ENCODE peak calls at places on chromosomes 11 and 22, in five cellular contexts. W is posterior vena cava; F is stimulated activated CD8-positive, alpha-beta memory T cell treated with anti-CD3 and anti-CD28 coated beads, Interleukin-2, amount 100 ng/mL, for 48 hours; V is mesothelial cell of epicardium; S is ovary. O is an unnamed sample.

GRCh38 chr11:122261546-122261945 is 145.5 kb upstream of the BLID start:
- DNase-seq in W (no peak), F (no peak), V (no peak), S (no peak), O (no peak)

GRCh38 chr11:86191874-86192273 is 52.7 kb upstream of the EED start:
- DNase-seq in W (no peak), F (no peak), V (no peak), S (no peak), O (no peak)

GRCh38 chr11:86799680-86800075 is 664 bp upstream of the PRSS23 start:
- DNase-seq in W (no peak), F (no peak), V (no peak), S (no peak), O (no peak)

GRCh38 chr11:17161515-17161914 is 46.3 kb downstream of the PIK3C2A start:
- DNase-seq in W (no peak), F (no peak), V (no peak), S (no peak), O (no peak)

GRCh38 chr11:107301886-107302285 is 155.7 kb downstream of the CWF19L2 start:
- DNase-seq in W (no peak), F (no peak), V (no peak), S (no peak), O (no peak)

GRCh38 chr22:28874816-28875320 is 8.5 kb upstream of the ZNRF3 start:
- DNase-seq in W (no peak), F (no peak), V (no peak), S (no peak), O (no peak)

GRCh38 chr11:111329306-111330204 is 31.2 kb downstream of the POU2AF3 start:
- DNase-seq in W (peak), F (no peak), V (no peak), S (peak), O (peak)

GRCh38 chr22:27820896-27821866 is 19.6 kb upstream of the MN1 start:
- DNase-seq in W (no peak), F (no peak), V (no peak), S (no peak), O (peak)

GRCh38 chr11:122248130-122248529 is 132.1 kb upstream of the BLID start:
- DNase-seq in W (no peak), F (no peak), V (no peak), S (no peak), O (no peak)

GRCh38 chr11:122853971-122854446 is 15.7 kb downstream of the CRTAM start:
- DNase-seq in W (no peak), F (no peak), V (no peak), S (peak), O (no peak)

GRCh38 chr22:36399473-36399780 is 11.7 kb upstream of the MYH9 start:
- DNase-seq in W (no peak), F (no peak), V (no peak), S (no peak), O (no peak)

O was measured in aorta.